ENCODE peak calls at places on chromosome 22, in seven cellular contexts. One of them, this sample, is unnamed.

GRCh38 chr22:25200967-25201366 is 1.3 kb downstream of the CRYBB3 start:
- DNase-seq in H9: no peak
- DNase-seq in IMR-90: no peak
- DNase-seq in neuronal stem cell: no peak
- DNase-seq in mesendoderm: no peak
- DNase-seq in mesenchymal stem cell: no peak
- DNase-seq in trophoblast cell: no peak
- DNase-seq in this sample: no peak

GRCh38 chr22:19523240-19524169 is 705 bp downstream of the CLDN5 start:
- DNase-seq in H9: peak; percentile 69
- DNase-seq in IMR-90: peak; percentile 9
- DNase-seq in neuronal stem cell: peak; percentile 48
- DNase-seq in mesendoderm: peak; percentile 68
- DNase-seq in mesenchymal stem cell: peak; percentile 45
- DNase-seq in trophoblast cell: peak; percentile 27
- DNase-seq in this sample: peak; percentile 74

GRCh38 chr22:49734882-49735281 is 92.8 kb downstream of the BRD1 start:
- DNase-seq in H9: no peak
- DNase-seq in IMR-90: no peak
- DNase-seq in neuronal stem cell: no peak
- DNase-seq in mesendoderm: no peak
- DNase-seq in mesenchymal stem cell: no peak
- DNase-seq in trophoblast cell: no peak
- DNase-seq in this sample: no peak

GRCh38 chr22:25739659-25740344 is 2.2 kb upstream of the MYO18B start:
- DNase-seq in H9: no peak
- DNase-seq in IMR-90: no peak
- DNase-seq in neuronal stem cell: no peak
- DNase-seq in mesendoderm: no peak
- DNase-seq in mesenchymal stem cell: no peak
- DNase-seq in trophoblast cell: no peak
- DNase-seq in this sample: no peak

GRCh38 chr22:31081963-31082605 is 966 bp downstream of the SMTN start:
- DNase-seq in H9: no peak
- DNase-seq in IMR-90: peak; percentile 62
- DNase-seq in neuronal stem cell: no peak
- DNase-seq in mesendoderm: no peak
- DNase-seq in mesenchymal stem cell: peak; percentile 46
- DNase-seq in trophoblast cell: peak; percentile 21
- DNase-seq in this sample: no peak

GRCh38 chr22:20455709-20456063 is 18.1 kb upstream of the SCARF2 start:
- DNase-seq in H9: no peak
- DNase-seq in IMR-90: peak; percentile 24
- DNase-seq in neuronal stem cell: no peak
- DNase-seq in mesendoderm: no peak
- DNase-seq in mesenchymal stem cell: no peak
- DNase-seq in trophoblast cell: no peak
- DNase-seq in this sample: no peak

GRCh38 chr22:25027959-25028840 is 75.7 kb downstream of the KIAA1671 start:
- DNase-seq in H9: peak; percentile 76
- DNase-seq in IMR-90: no peak
- DNase-seq in neuronal stem cell: peak; percentile 38
- DNase-seq in mesendoderm: peak; percentile 67
- DNase-seq in mesenchymal stem cell: peak; percentile 55
- DNase-seq in trophoblast cell: peak; percentile 38
- DNase-seq in this sample: no peak

GRCh38 chr22:27513021-27513420 is 288.5 kb downstream of the MN1 start:
- DNase-seq in H9: no peak
- DNase-seq in IMR-90: no peak
- DNase-seq in neuronal stem cell: no peak
- DNase-seq in mesendoderm: no peak
- DNase-seq in mesenchymal stem cell: no peak
- DNase-seq in trophoblast cell: no peak
- DNase-seq in this sample: no peak

GRCh38 chr22:39434243-39434653 is 22.6 kb upstream of the MGAT3 start:
- DNase-seq in H9: no peak
- DNase-seq in IMR-90: no peak
- DNase-seq in neuronal stem cell: no peak
- DNase-seq in mesendoderm: no peak
- DNase-seq in mesenchymal stem cell: no peak
- DNase-seq in trophoblast cell: no peak
- DNase-seq in this sample: no peak

GRCh38 chr22:49347376-49347775 is 480.3 kb downstream of the BRD1 start:
- DNase-seq in H9: no peak
- DNase-seq in IMR-90: no peak
- DNase-seq in neuronal stem cell: no peak
- DNase-seq in mesendoderm: no peak
- DNase-seq in mesenchymal stem cell: no peak
- DNase-seq in trophoblast cell: no peak
- DNase-seq in this sample: no peak

GRCh38 chr22:40345271-40345670 is 1.0 kb upstream of the ADSL start:
- DNase-seq in H9: no peak
- DNase-seq in IMR-90: peak; percentile 41
- DNase-seq in neuronal stem cell: no peak
- DNase-seq in mesendoderm: no peak
- DNase-seq in mesenchymal stem cell: peak; percentile 36
- DNase-seq in trophoblast cell: peak; percentile 59
- DNase-seq in this sample: no peak

GRCh38 chr22:20232781-20233180 is 35.3 kb downstream of the RTN4R start:
- DNase-seq in H9: no peak
- DNase-seq in IMR-90: no peak
- DNase-seq in neuronal stem cell: no peak
- DNase-seq in mesendoderm: no peak
- DNase-seq in mesenchymal stem cell: no peak
- DNase-seq in trophoblast cell: no peak
- DNase-seq in this sample: no peak

GRCh38 chr22:19593991-19594569 is 69.9 kb upstream of the CLDN5 start:
- DNase-seq in H9: no peak
- DNase-seq in IMR-90: no peak
- DNase-seq in neuronal stem cell: no peak
- DNase-seq in mesendoderm: no peak
- DNase-seq in mesenchymal stem cell: no peak
- DNase-seq in trophoblast cell: peak; percentile 6
- DNase-seq in this sample: no peak

GRCh38 chr22:26669060-26669481 is 11.7 kb downstream of the MIAT start:
- DNase-seq in H9: peak; percentile 76
- DNase-seq in IMR-90: peak; percentile 63
- DNase-seq in neuronal stem cell: no peak
- DNase-seq in mesendoderm: peak; percentile 84
- DNase-seq in mesenchymal stem cell: peak; percentile 84
- DNase-seq in trophoblast cell: peak; percentile 3
- DNase-seq in this sample: no peak

DNA sequence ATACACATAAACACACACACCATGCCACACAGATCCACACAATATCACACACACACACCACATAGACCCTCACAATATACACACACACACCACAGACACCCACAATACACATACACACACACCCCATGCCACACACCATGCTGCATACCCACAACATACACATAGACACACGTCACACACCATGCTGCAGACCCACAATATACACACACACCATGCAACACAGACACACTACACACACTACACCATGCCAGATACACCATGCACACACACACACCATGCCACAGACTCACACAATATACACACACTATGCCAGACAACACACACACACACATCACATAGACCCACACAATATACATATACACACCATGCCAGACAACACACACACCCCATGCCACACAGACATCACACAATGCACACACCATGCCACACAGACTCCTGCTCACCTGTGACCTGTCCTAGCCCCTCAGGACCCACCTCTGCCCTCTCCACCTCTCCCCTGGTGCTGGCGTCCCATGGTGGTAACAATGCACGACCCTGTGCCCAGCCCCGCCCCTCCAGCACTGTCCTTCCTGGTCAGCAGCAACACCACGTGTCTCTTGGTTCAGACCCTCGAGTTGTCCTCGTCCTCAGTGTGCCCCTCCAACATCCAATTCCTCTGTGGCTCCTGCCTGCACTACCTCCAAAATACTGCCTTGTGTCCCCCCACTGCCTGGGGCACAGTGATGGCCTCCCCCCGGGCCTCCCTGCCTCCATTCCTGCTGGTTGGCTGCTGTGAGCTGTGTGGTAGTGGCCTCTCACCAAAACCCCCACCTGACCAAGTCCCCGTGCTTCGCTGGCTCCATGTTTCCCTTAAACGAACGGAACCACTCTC is 23.7 kb upstream of the RFPL3 start:
- DNase-seq in H9: peak; percentile 21
- DNase-seq in IMR-90: no peak
- DNase-seq in neuronal stem cell: no peak
- DNase-seq in mesendoderm: no peak
- DNase-seq in mesenchymal stem cell: no peak
- DNase-seq in trophoblast cell: no peak
- DNase-seq in this sample: peak; percentile 37
- H3K23ac ChIP-seq in H9: no peak overlapping the region
- H3K23ac ChIP-seq in IMR-90: no peak overlapping the region
- H3K23ac ChIP-seq in neuronal stem cell: peak overlapping the region; percentile 19
- H3K23ac ChIP-seq in mesendoderm: no peak overlapping the region
- H3K23ac ChIP-seq in mesenchymal stem cell: no peak overlapping the region
- H3K23ac ChIP-seq in trophoblast cell: no peak overlapping the region
- H3K23ac ChIP-seq in this sample: no peak overlapping the region

GRCh38 chr22:37242395-37242918 is 1.6 kb downstream of the RAC2 start:
- DNase-seq in H9: no peak
- DNase-seq in IMR-90: peak; percentile 38
- DNase-seq in neuronal stem cell: no peak
- DNase-seq in mesendoderm: peak; percentile 71
- DNase-seq in mesenchymal stem cell: peak; percentile 60
- DNase-seq in trophoblast cell: peak; percentile 41
- DNase-seq in this sample: no peak
- H3K23ac ChIP-seq in H9: no peak overlapping the region
- H3K23ac ChIP-seq in IMR-90: peak overlapping the region; percentile 31
- H3K23ac ChIP-seq in neuronal stem cell: no peak overlapping the region
- H3K23ac ChIP-seq in mesendoderm: no peak overlapping the region
- H3K23ac ChIP-seq in mesenchymal stem cell: no peak overlapping the region
- H3K23ac ChIP-seq in trophoblast cell: no peak overlapping the region
- H3K23ac ChIP-seq in this sample: no peak overlapping the region

GRCh38 chr22:36238348-36239149 is 778 bp downstream of the APOL2 start:
- DNase-seq in H9: peak; percentile 18
- DNase-seq in IMR-90: no peak
- DNase-seq in neuronal stem cell: no peak
- DNase-seq in mesendoderm: no peak
- DNase-seq in mesenchymal stem cell: no peak
- DNase-seq in trophoblast cell: no peak
- DNase-seq in this sample: no peak
- H3K23ac ChIP-seq in H9: no peak overlapping the region
- H3K23ac ChIP-seq in IMR-90: peak overlapping the region; percentile 93
- H3K23ac ChIP-seq in neuronal stem cell: no peak overlapping the region
- H3K23ac ChIP-seq in mesendoderm: no peak overlapping the region
- H3K23ac ChIP-seq in mesenchymal stem cell: no peak overlapping the region
- H3K23ac ChIP-seq in trophoblast cell: no peak overlapping the region
- H3K23ac ChIP-seq in this sample: no peak overlapping the region

GRCh38 chr22:29380856-29381255 is 7.5 kb downstream of the AP1B1 start:
- DNase-seq in H9: no peak
- DNase-seq in IMR-90: no peak
- DNase-seq in neuronal stem cell: no peak
- DNase-seq in mesendoderm: no peak
- DNase-seq in mesenchymal stem cell: no peak
- DNase-seq in trophoblast cell: no peak
- DNase-seq in this sample: no peak
- H3K23ac ChIP-seq in H9: no peak overlapping the region
- H3K23ac ChIP-seq in IMR-90: no peak overlapping the region
- H3K23ac ChIP-seq in neuronal stem cell: no peak overlapping the region
- H3K23ac ChIP-seq in mesendoderm: no peak overlapping the region
- H3K23ac ChIP-seq in mesenchymal stem cell: no peak overlapping the region
- H3K23ac ChIP-seq in trophoblast cell: no peak overlapping the region
- H3K23ac ChIP-seq in this sample: no peak overlapping the region

GRCh38 chr22:44309647-44310046 is 3.1 kb downstream of the SHISAL1 start:
- DNase-seq in H9: no peak
- DNase-seq in IMR-90: no peak
- DNase-seq in neuronal stem cell: no peak
- DNase-seq in mesendoderm: no peak
- DNase-seq in mesenchymal stem cell: peak; percentile 77
- DNase-seq in trophoblast cell: no peak
- DNase-seq in this sample: no peak
- H3K23ac ChIP-seq in H9: no peak overlapping the region
- H3K23ac ChIP-seq in IMR-90: peak overlapping the region; percentile 33
- H3K23ac ChIP-seq in neuronal stem cell: no peak overlapping the region
- H3K23ac ChIP-seq in mesendoderm: no peak overlapping the region
- H3K23ac ChIP-seq in mesenchymal stem cell: no peak overlapping the region
- H3K23ac ChIP-seq in trophoblast cell: no peak overlapping the region
- H3K23ac ChIP-seq in this sample: no peak overlapping the region

GRCh38 chr22:36640106-36640672 is 63.4 kb downstream of the CACNG2 start:
- DNase-seq in H9: no peak
- DNase-seq in IMR-90: no peak
- DNase-seq in neuronal stem cell: no peak
- DNase-seq in mesendoderm: no peak
- DNase-seq in mesenchymal stem cell: no peak
- DNase-seq in trophoblast cell: no peak
- DNase-seq in this sample: no peak
- H3K23ac ChIP-seq in H9: no peak overlapping the region
- H3K23ac ChIP-seq in IMR-90: no peak overlapping the region
- H3K23ac ChIP-seq in neuronal stem cell: no peak overlapping the region
- H3K23ac ChIP-seq in mesendoderm: no peak overlapping the region
- H3K23ac ChIP-seq in mesenchymal stem cell: no peak overlapping the region
- H3K23ac ChIP-seq in trophoblast cell: no peak overlapping the region
- H3K23ac ChIP-seq in this sample: no peak overlapping the region

DNA sequence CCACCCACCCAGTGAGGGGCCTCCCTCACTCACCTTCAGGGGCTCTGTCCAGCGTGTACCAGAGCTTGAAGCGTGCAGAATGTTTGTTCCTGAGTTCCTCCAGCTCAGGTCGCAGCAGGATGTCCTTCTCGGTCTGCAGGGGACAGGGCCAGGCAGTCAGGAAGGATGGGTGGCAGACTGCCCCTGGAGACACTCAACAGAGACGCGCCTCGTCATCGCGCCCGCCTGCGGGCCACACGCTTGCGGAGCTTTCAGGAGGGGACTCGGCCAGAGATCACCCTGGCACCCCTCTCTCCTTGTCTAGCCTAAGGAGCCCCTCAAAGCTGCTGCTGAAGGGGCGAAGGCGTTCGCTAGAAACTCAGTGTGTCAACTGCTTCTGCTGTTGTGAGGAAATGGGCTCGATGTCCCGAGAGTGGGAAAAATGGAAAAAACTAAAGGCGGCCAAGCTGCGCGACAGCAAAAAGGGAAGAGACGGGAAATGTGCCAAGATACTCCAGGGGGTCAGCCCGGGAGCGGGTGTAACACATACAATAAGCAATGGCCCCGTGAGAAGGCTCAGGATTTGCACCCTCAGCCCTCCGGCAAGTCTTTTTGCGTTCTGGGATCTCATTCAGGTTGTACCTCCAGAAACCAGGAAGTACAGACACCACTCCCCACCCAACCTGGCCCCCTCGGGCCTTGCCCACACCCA is 9.2 kb upstream of the POLDIP3 start:
- DNase-seq in H9: no peak
- DNase-seq in IMR-90: no peak
- DNase-seq in neuronal stem cell: no peak
- DNase-seq in mesendoderm: no peak
- DNase-seq in mesenchymal stem cell: no peak
- DNase-seq in trophoblast cell: no peak
- DNase-seq in this sample: no peak
- H3K23ac ChIP-seq in H9: no peak overlapping the region
- H3K23ac ChIP-seq in IMR-90: no peak overlapping the region
- H3K23ac ChIP-seq in neuronal stem cell: no peak overlapping the region
- H3K23ac ChIP-seq in mesendoderm: no peak overlapping the region
- H3K23ac ChIP-seq in mesenchymal stem cell: no peak overlapping the region
- H3K23ac ChIP-seq in trophoblast cell: no peak overlapping the region
- H3K23ac ChIP-seq in this sample: no peak overlapping the region

This sample was measured in H1.